ENCODE peak calls at places on chromosomes 16 and 17, in eight cellular contexts. C is ELR; L is stimulated activated CD8-positive, alpha-beta memory T cell treated with anti-CD3 and anti-CD28 coated beads, Interleukin-12 subunit alpha, Interleukin-12 subunit beta, amount 100 ng/mL, for 4 hours; V is CD4-positive, CD25-positive, alpha-beta regulatory T cell; N is fibroblast of the conjunctiva; S is activated CD8-positive, alpha-beta memory T cell treated with anti-CD3 and anti-CD28 coated beads for 1 hour; T is NCI-H1092 treated with DMSO at 0.1 percent for 48 hours; H is PC-9. E is an unnamed sample.
A peak's percentile ranks its signal among the peaks of the same experiment; 100 is the strongest.

GRCh38 chr16:81279375-81279774 is 35.4 kb upstream of the GAN start:
- DNase-seq in H (no peak), N (peak; percentile 9), C (peak; percentile 68), S (no peak), T (no peak), V (no peak), L (no peak), E (no peak)

GRCh38 chr17:58706351-58707140 is 14.1 kb downstream of the RAD51C start:
- DNase-seq in T (no peak), N (no peak), S (no peak), V (no peak), L (no peak), H (no peak), C (no peak), E (no peak)

GRCh38 chr17:62718420-62718819 is 89.7 kb downstream of the MARCHF10 start:
- DNase-seq in C (peak; percentile 86), S (no peak), H (peak; percentile 68), N (no peak), L (no peak), T (no peak), V (no peak), E (no peak)

GRCh38 chr17:77649717-77650211 is 308.7 kb upstream of the TNRC6C start:
- DNase-seq in C (peak; percentile 56), T (no peak), N (no peak), H (no peak), S (no peak), L (no peak), V (no peak), E (no peak)

GRCh38 chr17:78745407-78746088 is 36.5 kb downstream of the CYTH1 start:
- DNase-seq in T (no peak), H (peak; percentile 20), N (peak; percentile 38), V (peak; percentile 60), C (peak; percentile 66), L (no peak), S (peak; percentile 27), E (no peak)

GRCh38 chr16:67930191-67930590 is 1.5 kb downstream of the CTRL start:
- DNase-seq in L (no peak), H (no peak), V (no peak), N (no peak), T (no peak), C (no peak), S (no peak), E (no peak)

GRCh38 chr16:1741553-1742165 is 29.7 kb downstream of the NME3 start:
- DNase-seq in T (no peak), V (no peak), H (no peak), N (no peak), L (no peak), C (no peak), S (no peak), E (no peak)

GRCh38 chr17:152860-153420 is 15.6 kb downstream of the SCGB1C2 start:
- DNase-seq in T (no peak), H (no peak), L (no peak), V (no peak), C (no peak), N (no peak), S (no peak), E (no peak)

GRCh38 chr17:42055496-42055895 is 5.1 kb upstream of the C17orf113 start:
- DNase-seq in V (no peak), H (no peak), T (no peak), N (no peak), L (no peak), S (no peak), C (peak; percentile 73), E (no peak)

GRCh38 chr17:82687871-82688270 is 10.6 kb downstream of the RAB40B start:
- DNase-seq in N (no peak), H (no peak), T (no peak), V (no peak), L (no peak), C (no peak), S (no peak), E (no peak)

GRCh38 chr17:12815642-12816141 is 26.4 kb downstream of the ARHGAP44 start:
- DNase-seq in C (no peak), V (no peak), L (no peak), N (no peak), T (no peak), S (no peak), H (no peak), E (no peak)

GRCh38 chr17:13024526-13025263 is 6.9 kb upstream of the ELAC2 start:
- DNase-seq in V (peak; percentile 58), L (peak; percentile 40), C (peak; percentile 72), H (peak; percentile 75), S (peak; percentile 15), T (peak; percentile 57), N (no peak), E (no peak)

GRCh38 chr17:66715745-66716156 is 119.2 kb upstream of the CACNG5 start:
- DNase-seq in V (peak; percentile 52), N (peak; percentile 60), C (peak; percentile 75), T (peak; percentile 84), S (no peak), H (peak; percentile 14), L (no peak), E (no peak)

GRCh38 chr17:16005641-16006040 is 6.0 kb downstream of the TTC19 start:
- DNase-seq in V (no peak), C (no peak), H (no peak), L (no peak), T (no peak), S (no peak), N (no peak), E (no peak)

GRCh38 chr17:6303664-6304063 is 131.3 kb downstream of the AIPL1 start:
- DNase-seq in H (peak; percentile 7), C (peak; percentile 19), V (no peak), S (no peak), L (no peak), N (no peak), T (no peak), E (no peak)

GRCh38 chr17:31842416-31843381 is 16.3 kb downstream of the COPRS start:
- DNase-seq in H (peak; percentile 62), T (peak; percentile 69), L (peak; percentile 33), N (peak; percentile 77), C (peak; percentile 76), S (no peak), V (peak; percentile 64), E (peak; percentile 19)

GRCh38 chr17:43946766-43947165 is 4.5 kb upstream of the PPY start:
- DNase-seq in V (no peak), L (no peak), N (no peak), H (no peak), S (no peak), C (no peak), T (no peak), E (no peak)

GRCh38 chr16:19898924-19899604 is 14.4 kb upstream of the GPRC5B start:
- DNase-seq in V (no peak), N (peak; percentile 32), S (no peak), C (peak; percentile 63), H (peak; percentile 61), T (peak; percentile 60), L (no peak), E (no peak)

GRCh38 chr16:69376393-69377059 is 9.3 kb downstream of the TERF2 start:
- DNase-seq in C (no peak), N (no peak), S (no peak), L (no peak), T (no peak), V (no peak), H (no peak), E (no peak)

GRCh38 chr17:66025551-66025950 is 166.4 kb downstream of the CEP112 start:
- DNase-seq in C (no peak), H (no peak), T (no peak), L (no peak), S (no peak), N (no peak), V (no peak), E (no peak)

GRCh38 chr16:70472786-70473433 is 18.5 kb downstream of the FCSK start:
- DNase-seq in S (no peak), V (no peak), L (no peak), T (no peak), N (no peak), C (no peak), H (no peak), E (no peak)

GRCh38 chr16:30896203-30896889 is at the start of gene CTF1:
- DNase-seq in T (no peak), H (peak; percentile 90), C (peak; percentile 90), V (no peak), N (peak; percentile 78), S (no peak), L (no peak), E (no peak)

GRCh38 chr17:63665527-63666214 is 34.3 kb downstream of the LIMD2 start:
- DNase-seq in S (no peak), N (no peak), V (no peak), H (no peak), C (no peak), T (no peak), L (no peak), E (no peak)

GRCh38 chr17:74190154-74190553 is 13.3 kb upstream of the RPL38 start:
- DNase-seq in L (no peak), T (peak; percentile 57), C (peak; percentile 64), S (no peak), H (no peak), N (peak; percentile 34), V (no peak), E (no peak)

GRCh38 chr16:78742501-78743283 is 643.2 kb downstream of the WWOX start:
- DNase-seq in S (peak; percentile 45), L (peak; percentile 53), H (peak; percentile 21), V (peak; percentile 70), N (no peak), C (no peak), T (no peak), E (peak; percentile 53)

GRCh38 chr16:81140930-81141780 is 45.0 kb upstream of the GCSH start:
- DNase-seq in H (peak; percentile 19), S (no peak), V (no peak), T (no peak), C (peak; percentile 25), L (no peak), N (no peak), E (no peak)

E was measured in NK-92 treated with Interleukin-12 subunit alpha and Interleukin-12 subunit beta, amount 100 ng/mL, for 24 hours.